ENCODE peak calls at places on chromosomes 3 and 15, in six cellular contexts. Z is cardiac muscle cell, N is endothelial cell of umbilical vein, H is WERI-Rb-1, S is fibroblast of lung, M is A549. G is an unnamed sample. For H3K9me3, the result is how much of the 10 kb centered on the place peaks cover.

GRCh38 chr15:38961886-38962285 is 397.3 kb upstream of the RASGRP1 start:
- DNase-seq in Z (no peak), S (peak), M (no peak), N (peak), H (no peak), G (no peak)

GRCh38 chr3:108861401-108861800 is 38.8 kb downstream of the TRAT1 start:
- DNase-seq in N (no peak), H (no peak), Z (no peak), S (no peak), M (no peak), G (no peak)

GRCh38 chr3:56048946-56049345 is 419.3 kb downstream of the ERC2 start:
- DNase-seq in Z (no peak), N (no peak), H (no peak), S (no peak), M (no peak), G (no peak)

GRCh38 chr3:147582642-147583041 is 173.5 kb downstream of the ZIC1 start:
- DNase-seq in S (no peak), N (no peak), Z (no peak), M (no peak), H (no peak), G (no peak)

GRCh38 chr15:41262571-41262970 is 31.5 kb downstream of the CHP1 start:
- DNase-seq in Z (no peak), H (no peak), N (no peak), M (no peak), S (no peak), G (no peak)

GRCh38 chr15:72541714-72542113 is 67.6 kb downstream of the ARIH1 start:
- DNase-seq in H (no peak), N (no peak), Z (no peak), M (no peak), S (no peak), G (no peak)

GRCh38 chr3:153038779-153039178 is 123.2 kb upstream of the RAP2B start:
- DNase-seq in M (peak), Z (no peak), H (no peak), N (no peak), S (no peak), G (no peak)

GRCh38 chr3:46271910-46272309 is 29.6 kb downstream of the CCR3 start:
- DNase-seq in S (no peak), N (no peak), Z (no peak), H (no peak), M (no peak), G (no peak)

GRCh38 chr15:31332020-31332680 is 5.5 kb downstream of the KLF13 start:
- DNase-seq in N (no peak), M (no peak), S (no peak), H (no peak), Z (no peak), G (no peak)

GRCh38 chr15:64222573-64223361 is 59.9 kb upstream of the PPIB start:
- DNase-seq in N (no peak), Z (no peak), H (no peak), S (no peak), M (no peak), G (no peak)

GRCh38 chr3:183447206-183448001 is 19.0 kb upstream of the MCF2L2 start:
- DNase-seq in S (peak), Z (peak), M (peak), N (peak), H (peak), G (peak)

DNA sequence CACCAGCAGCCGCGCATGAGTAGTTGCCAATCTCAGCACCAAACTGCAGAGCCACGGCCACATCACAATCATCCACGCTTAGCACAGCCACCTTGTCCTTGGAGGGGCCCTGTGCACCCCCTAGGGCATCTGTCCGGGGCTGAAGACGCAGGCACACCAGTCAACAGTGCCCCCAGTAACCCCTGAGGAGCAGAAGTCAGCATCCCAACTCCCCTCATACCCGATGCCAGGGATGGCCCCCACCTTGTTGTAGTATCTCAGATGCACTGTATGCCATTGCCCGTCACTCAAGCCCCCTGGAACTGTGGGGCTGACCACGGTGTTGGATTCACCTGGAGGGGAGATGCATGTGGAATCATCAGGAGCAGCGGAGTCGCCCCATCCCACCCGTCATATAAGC is 7.6 kb downstream of the CELSR3 start:
- DNase-seq in M (no peak), N (no peak), S (no peak), H (no peak), Z (no peak), G (no peak)
- H3K27ac ChIP-seq in M (no peak), N (no peak), S (no peak), H (no peak), Z (no peak), G (no peak)

DNA sequence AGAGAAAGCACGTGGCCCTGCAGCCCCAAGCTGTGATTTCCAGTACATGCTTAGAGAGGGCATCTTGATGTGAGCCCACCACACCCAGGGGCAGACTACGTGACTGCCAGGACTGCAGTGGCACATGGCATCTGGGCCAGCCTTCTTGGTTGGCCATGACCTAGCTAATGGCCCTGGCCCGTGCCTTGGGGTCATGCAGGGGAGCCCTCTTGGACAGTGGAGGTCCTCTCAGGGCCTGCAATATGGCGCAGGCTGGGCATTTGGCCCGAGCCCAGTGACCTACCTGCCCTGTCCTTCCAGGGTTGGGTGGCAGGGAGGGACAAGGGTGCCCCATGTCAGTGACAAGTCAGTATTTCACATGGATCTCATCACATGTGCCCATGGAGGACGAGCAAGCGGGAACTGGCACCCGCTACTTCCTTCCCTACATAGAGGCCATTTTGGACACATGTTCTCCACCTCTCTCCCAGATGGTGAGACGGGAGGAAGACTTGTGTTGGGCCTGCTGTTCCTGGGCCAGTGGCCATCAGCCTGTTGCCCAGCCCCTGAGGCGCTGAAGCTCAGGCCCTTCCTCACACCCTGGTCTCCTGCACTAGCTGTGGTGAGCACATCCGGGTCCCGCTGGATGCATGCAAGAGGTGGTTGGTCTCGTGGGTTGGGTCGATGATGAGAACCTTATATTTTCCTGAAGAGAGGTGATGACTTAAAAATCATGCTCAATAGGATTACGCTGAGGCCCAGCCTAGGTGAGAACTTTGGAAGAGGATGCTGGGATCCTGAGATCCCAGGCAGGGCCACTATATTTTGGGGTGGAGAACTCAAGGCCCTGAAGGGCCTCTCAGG is 195.6 kb downstream of the UBE3A start:
- DNase-seq in S (no peak), N (no peak), Z (no peak), H (no peak), M (no peak), G (no peak)
- H3K9me3 ChIP-seq in S (under half), N (under half), Z (under half), H (under half), M (under half), G (under half)

DNA sequence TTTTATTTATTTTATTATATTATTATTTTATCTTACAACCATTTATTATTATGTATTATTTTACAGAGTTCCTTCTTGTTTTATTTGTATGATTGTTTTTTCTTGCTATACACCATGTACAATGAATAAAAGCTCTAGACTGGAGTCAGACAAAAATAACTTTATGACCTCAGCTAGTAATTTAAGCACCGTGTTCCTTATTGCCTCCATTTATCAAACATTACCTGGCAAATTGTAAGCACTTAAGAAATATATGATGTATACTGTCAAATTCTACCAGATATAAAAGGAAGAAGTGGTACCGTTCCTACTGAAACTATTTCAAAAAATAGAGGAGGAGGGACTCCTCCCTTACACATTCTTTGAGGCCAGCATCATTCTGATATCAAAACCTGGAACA is 326.9 kb upstream of the NECTIN3 start:
- DNase-seq in H (no peak), S (no peak), Z (no peak), M (no peak), N (no peak), G (no peak)
- TF ChIP-seq CTCF in H (no peak), S (no peak), Z (no peak), M (no peak), N (no peak), G (no peak)

DNA sequence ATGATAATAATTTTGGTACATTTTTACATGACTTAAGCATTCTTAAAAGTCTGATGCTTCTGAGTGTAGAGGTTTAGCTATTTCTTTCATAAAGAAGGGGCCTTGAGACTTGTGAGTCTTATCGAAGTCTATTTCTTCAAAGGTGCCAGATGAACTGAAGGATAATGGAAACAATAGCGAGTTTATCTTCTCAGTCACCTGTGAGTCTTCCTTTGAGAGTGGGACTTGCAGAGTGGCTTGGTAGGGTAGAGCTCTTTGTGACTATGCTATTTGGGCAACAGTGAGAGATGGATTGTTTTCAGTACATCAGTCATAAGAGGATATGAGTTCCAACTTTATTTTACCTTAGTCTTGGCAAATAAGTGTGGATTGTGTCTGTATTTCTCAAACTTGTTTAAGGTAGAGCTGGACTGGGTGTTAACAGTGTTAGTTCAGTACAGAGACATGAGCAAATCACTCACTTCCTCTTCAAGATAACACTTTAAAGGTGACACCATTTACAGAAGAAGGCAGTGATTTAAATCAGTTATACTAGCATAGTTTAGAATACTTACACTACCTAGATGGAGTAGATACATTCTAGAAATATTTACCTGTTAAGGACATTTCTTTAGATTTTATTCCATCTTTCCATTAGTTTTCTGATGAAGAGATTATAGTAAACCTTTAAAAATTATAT is 3.2 kb downstream of the AKAP13 start:
- DNase-seq in S (no peak), H (no peak), Z (no peak), M (no peak), N (peak), G (no peak)
- H3K27ac ChIP-seq in S (no peak), H (no peak), Z (no peak), M (no peak), N (no peak), G (no peak)

GRCh38 chr3:690770-691169 is 402.1 kb upstream of the CNTN6 start:
- DNase-seq in N (no peak), H (no peak), M (no peak), S (no peak), Z (no peak), G (no peak)
- H3K9me3 ChIP-seq in N (under half), H (under half), M (under half), S (under half), Z (under half), G (under half)

GRCh38 chr15:91857772-91858171 is 4.3 kb downstream of the SLCO3A1 start:
- DNase-seq in M (no peak), S (no peak), H (no peak), N (no peak), Z (no peak), G (no peak)

GRCh38 chr15:91853968-91854943 is 748 bp downstream of the SLCO3A1 start:
- DNase-seq in N (no peak), H (no peak), S (peak), M (peak), Z (peak), G (peak)

GRCh38 chr15:91855684-91856553 is 2.4 kb downstream of the SLCO3A1 start:
- DNase-seq in Z (peak), M (peak), S (no peak), N (no peak), H (peak), G (no peak)

GRCh38 chr15:91855241-91855640 is 1.7 kb downstream of the SLCO3A1 start:
- DNase-seq in Z (no peak), H (no peak), N (no peak), S (no peak), M (no peak), G (no peak)

DNA sequence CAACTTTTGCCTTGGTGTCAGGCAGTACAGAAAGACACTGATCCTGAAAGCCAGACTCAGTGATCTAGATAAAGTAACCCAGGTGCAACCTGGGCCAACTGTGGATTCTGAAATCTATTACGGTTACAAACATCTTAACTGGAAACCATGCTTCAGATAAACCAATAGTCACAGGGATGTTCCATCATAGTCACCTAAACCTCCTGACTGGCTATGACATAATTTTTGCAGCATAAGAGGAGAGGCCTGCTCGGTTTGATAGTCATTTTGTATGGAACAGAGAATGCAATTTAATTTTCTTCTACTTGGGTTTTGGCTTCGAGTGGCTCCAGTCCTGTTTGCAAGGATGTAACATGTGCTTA is 3.7 kb downstream of the SLCO3A1 start:
- DNase-seq in Z (no peak), S (no peak), M (no peak), N (no peak), H (no peak), G (no peak)
- TF ChIP-seq CTCF in Z (no peak), S (no peak), M (no peak), N (no peak), H (no peak), G (no peak)

G was measured in CD4-positive, alpha-beta T cell.